ENCODE peak calls at places on chromosomes 2 and 18, in six cellular contexts. U, C, R, L, Q and G are unnamed samples.

GRCh38 chr2:33420726-33421125 is 55.7 kb upstream of the RASGRP3 start:
- DNase-seq in U (no peak), C (no peak), R (peak; percentile 66), L (no peak), Q (no peak), G (no peak)

GRCh38 chr2:7866825-7867224 is 815.0 kb upstream of the ID2 start:
- DNase-seq in U (no peak), C (no peak), R (no peak), L (no peak), Q (no peak), G (no peak)

GRCh38 chr2:152062130-152063091 is 36.4 kb downstream of the CACNB4 start:
- DNase-seq in U (peak; percentile 16), C (no peak), R (peak; percentile 82), L (peak; percentile 92), Q (no peak), G (no peak)

GRCh38 chr2:69483696-69484095 is 46.5 kb upstream of the NFU1 start:
- DNase-seq in U (no peak), C (peak; percentile 64), R (no peak), L (no peak), Q (no peak), G (no peak)

GRCh38 chr2:49044680-49045079 is 109.6 kb downstream of the FSHR start:
- DNase-seq in U (no peak), C (no peak), R (no peak), L (no peak), Q (no peak), G (no peak)

GRCh38 chr2:54775710-54776109 is 52.2 kb downstream of the EML6 start:
- DNase-seq in U (no peak), C (no peak), R (no peak), L (peak; percentile 37), Q (no peak), G (no peak)

GRCh38 chr2:134846213-134846612 is 7.8 kb downstream of the ACMSD start:
- DNase-seq in U (peak; percentile 6), C (no peak), R (no peak), L (no peak), Q (no peak), G (no peak)

GRCh38 chr2:76850969-76851368 is 671.2 kb downstream of the LRRTM4 start:
- DNase-seq in U (no peak), C (no peak), R (no peak), L (no peak), Q (no peak), G (no peak)

GRCh38 chr2:67616749-67617148 is 219.6 kb downstream of the ETAA1 start:
- DNase-seq in U (no peak), C (no peak), R (peak; percentile 94), L (peak; percentile 48), Q (no peak), G (no peak)

GRCh38 chr18:41955688-41956087 is 654 bp downstream of the PIK3C3 start:
- DNase-seq in U (peak; percentile 17), C (no peak), R (no peak), L (peak; percentile 46), Q (no peak), G (no peak)

GRCh38 chr2:172865422-172865821 is 129.8 kb downstream of the RAPGEF4 start:
- DNase-seq in U (no peak), C (peak; percentile 39), R (no peak), L (peak; percentile 25), Q (no peak), G (no peak)

GRCh38 chr2:195322324-195322723 is 334.7 kb upstream of the SLC39A10 start:
- DNase-seq in U (peak; percentile 68), C (peak; percentile 68), R (peak; percentile 42), L (peak; percentile 5), Q (no peak), G (no peak)

GRCh38 chr2:237876056-237876439 is 16.6 kb downstream of the RAMP1 start:
- DNase-seq in U (no peak), C (no peak), R (no peak), L (no peak), Q (no peak), G (no peak)

GRCh38 chr2:3309496-3310355 is 67.9 kb downstream of the EIPR1 start:
- DNase-seq in U (no peak), C (no peak), R (no peak), L (no peak), Q (no peak), G (no peak)

GRCh38 chr2:197498937-197499593 is 575 bp downstream of the HSPD1 start:
- DNase-seq in U (peak; percentile 39), C (peak; percentile 39), R (peak; percentile 58), L (peak; percentile 83), Q (no peak), G (peak; percentile 47)

GRCh38 chr18:48052291-48052840 is 121.9 kb upstream of the SMAD2 start:
- DNase-seq in U (no peak), C (no peak), R (no peak), L (no peak), Q (no peak), G (no peak)

GRCh38 chr2:174334278-174334715 is 457 bp upstream of the SP9 start:
- DNase-seq in U (no peak), C (no peak), R (no peak), L (no peak), Q (no peak), G (no peak)

GRCh38 chr2:182761903-182762302 is 45.8 kb downstream of the DNAJC10 start:
- DNase-seq in U (no peak), C (no peak), R (peak; percentile 43), L (peak; percentile 50), Q (no peak), G (no peak)

GRCh38 chr2:62287895-62288589 is 92.1 kb downstream of the B3GNT2 start:
- DNase-seq in U (peak; percentile 90), C (peak; percentile 92), R (peak; percentile 40), L (peak; percentile 58), Q (peak; percentile 38), G (peak; percentile 85)

GRCh38 chr2:145012214-145012670 is 492.3 kb upstream of the ZEB2 start:
- DNase-seq in U (peak; percentile 46), C (peak; percentile 92), R (peak; percentile 22), L (peak; percentile 37), Q (no peak), G (no peak)

GRCh38 chr18:75551071-75551470 is 123.6 kb upstream of the SMIM21 start:
- DNase-seq in U (no peak), C (no peak), R (no peak), L (no peak), Q (no peak), G (no peak)

GRCh38 chr2:157427922-157428303 is 16.0 kb downstream of the CYTIP start:
- DNase-seq in U (no peak), C (no peak), R (no peak), L (no peak), Q (no peak), G (no peak)
- H3K79me2 ChIP-seq in U (no peaks in the 10 kb centered on the region), C (no peaks in the 10 kb centered on the region), R (no peaks in the 10 kb centered on the region), L (no peaks in the 10 kb centered on the region), Q (no peaks in the 10 kb centered on the region), G (no peaks in the 10 kb centered on the region)

GRCh38 chr18:34928068-34928753 is 113.0 kb upstream of the MAPRE2 start:
- DNase-seq in U (no peak), C (no peak), R (no peak), L (no peak), Q (no peak), G (no peak)
- H3K9ac ChIP-seq in U (no peak overlapping the region), C (no peak overlapping the region), R (no peak overlapping the region), L (no peak overlapping the region), Q (no peak overlapping the region), G (no peak overlapping the region)

GRCh38 chr18:13364721-13365205 is 146.2 kb downstream of the LDLRAD4 start:
- DNase-seq in U (no peak), C (no peak), R (no peak), L (no peak), Q (no peak), G (no peak)
- H3K4me1 ChIP-seq in U (no peaks in the 10 kb centered on the region), C (no peaks in the 10 kb centered on the region), R (no peaks in the 10 kb centered on the region), L (no peaks in the 10 kb centered on the region), Q (no peaks in the 10 kb centered on the region), G (peaks cover 2% of the 10 kb centered on the region)

DNA sequence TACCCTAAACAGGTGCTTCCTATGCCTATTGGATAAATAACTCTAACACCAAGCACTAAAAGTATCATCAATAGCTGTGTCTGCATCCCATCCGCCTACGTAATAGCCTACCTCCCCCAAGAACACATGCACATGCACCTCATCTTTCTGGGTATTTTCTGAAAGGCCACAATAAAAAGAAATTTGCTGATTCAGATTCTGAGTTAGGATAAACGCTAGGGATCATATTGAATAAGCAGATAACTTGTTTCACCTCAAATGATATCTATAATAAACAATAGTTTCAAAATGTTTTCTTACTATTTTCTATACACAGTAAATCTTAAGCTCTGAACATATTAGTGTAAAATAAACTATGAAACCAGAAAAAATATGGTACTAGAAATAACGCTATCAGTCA is 112.9 kb downstream of the XIRP2 start:
- DNase-seq in U (no peak), C (no peak), R (no peak), L (no peak), Q (no peak), G (no peak)
- H3K79me2 ChIP-seq in U (no peaks in the 10 kb centered on the region), C (no peaks in the 10 kb centered on the region), R (no peaks in the 10 kb centered on the region), L (no peaks in the 10 kb centered on the region), Q (no peaks in the 10 kb centered on the region), G (no peaks in the 10 kb centered on the region)

GRCh38 chr18:31099490-31100230 is 2.6 kb downstream of the DSC2 start:
- DNase-seq in U (peak; percentile 68), C (peak; percentile 64), R (no peak), L (no peak), Q (no peak), G (no peak)
- H3K9ac ChIP-seq in U (peak overlapping the region; percentile 84), C (peak overlapping the region; percentile 80), R (no peak overlapping the region), L (no peak overlapping the region), Q (peak overlapping the region; percentile 92), G (no peak overlapping the region)

GRCh38 chr2:202382684-202383083 is 6.6 kb downstream of the BMPR2 start:
- DNase-seq in U (no peak), C (no peak), R (no peak), L (no peak), Q (no peak), G (no peak)
- H3K4me1 ChIP-seq in U (peaks cover 6% of the 10 kb centered on the region), C (peaks cover 7% of the 10 kb centered on the region), R (peaks cover 2% of the 10 kb centered on the region), L (peaks cover 48% of the 10 kb centered on the region), Q (peaks cover 6% of the 10 kb centered on the region), G (peaks cover 31% of the 10 kb centered on the region)

GRCh38 chr2:234992624-234993349 is 41.0 kb downstream of the SH3BP4 start:
- DNase-seq in U (no peak), C (no peak), R (no peak), L (no peak), Q (no peak), G (no peak)

GRCh38 chr2:234992196-234992595 is 40.4 kb downstream of the SH3BP4 start:
- DNase-seq in U (no peak), C (no peak), R (no peak), L (no peak), Q (no peak), G (no peak)

GRCh38 chr2:234991793-234992192 is 40.0 kb downstream of the SH3BP4 start:
- DNase-seq in U (no peak), C (no peak), R (no peak), L (peak; percentile 40), Q (no peak), G (no peak)

GRCh38 chr2:234990300-234990699 is 38.5 kb downstream of the SH3BP4 start:
- DNase-seq in U (no peak), C (no peak), R (no peak), L (no peak), Q (no peak), G (no peak)

DNA sequence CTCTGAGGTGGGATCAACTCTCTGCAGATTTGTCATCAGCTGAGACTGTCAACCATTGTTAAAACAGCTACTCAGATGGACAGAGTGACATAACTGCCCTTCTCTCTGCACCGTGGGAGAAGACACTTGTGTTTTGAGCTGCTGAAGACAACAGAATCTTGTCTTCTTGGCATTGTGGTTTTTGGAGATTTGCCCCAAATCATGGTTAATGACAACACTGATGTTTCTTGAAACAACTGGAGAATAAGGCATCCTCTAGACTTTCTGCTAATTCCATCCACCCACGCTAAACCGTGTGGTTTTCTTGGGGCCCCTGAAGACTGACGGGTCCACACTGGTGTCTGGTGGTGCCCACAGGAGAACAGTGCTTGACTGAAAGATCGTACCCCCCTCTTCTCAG is 39.5 kb downstream of the SH3BP4 start:
- DNase-seq in U (no peak), C (no peak), R (no peak), L (peak; percentile 37), Q (no peak), G (no peak)
- H3K79me2 ChIP-seq in U (peaks cover 99% of the 10 kb centered on the region), C (peaks cover 90% of the 10 kb centered on the region), R (peaks cover 99% of the 10 kb centered on the region), L (peaks cover 100% of the 10 kb centered on the region), Q (peaks cover 97% of the 10 kb centered on the region), G (no peaks in the 10 kb centered on the region)